ENCODE peak calls at places on chromosomes 11 and 22, in ten cellular contexts. L is brain microvascular endothelial cell, R is left lung, Z is HCT116, K is fibroblast of lung, D is uterus, F is cardiac fibroblast, J is A549, N is AG09309, V is thoracic aorta. M is an unnamed sample.

GRCh38 chr11:99925968-99926367 is 761.1 kb upstream of the ARHGAP42 start:
- DNase-seq in L (no peak), R (no peak), Z (no peak), K (no peak), D (no peak), F (no peak), J (no peak), N (no peak), V (no peak), M (no peak)

GRCh38 chr11:45017329-45017728 is 66.6 kb upstream of the TP53I11 start:
- DNase-seq in L (no peak), R (no peak), Z (no peak), K (no peak), D (no peak), F (no peak), J (no peak), N (no peak), V (no peak), M (no peak)

GRCh38 chr11:3225159-3225758 is 6.6 kb upstream of the MRGPRG start:
- DNase-seq in L (no peak), R (no peak), Z (no peak), K (no peak), D (no peak), F (no peak), J (no peak), N (no peak), V (no peak), M (no peak)

GRCh38 chr11:36622431-36623136 is 24.5 kb upstream of the RAG2 start:
- DNase-seq in L (peak), R (no peak), Z (peak), K (peak), D (no peak), F (peak), J (peak), N (no peak), V (no peak), M (peak)

GRCh38 chr11:109130910-109131309 is 291.1 kb upstream of the C11orf87 start:
- DNase-seq in L (no peak), R (no peak), Z (no peak), K (no peak), D (no peak), F (no peak), J (no peak), N (no peak), V (no peak), M (no peak)

GRCh38 chr11:109405671-109406070 is 16.3 kb upstream of the C11orf87 start:
- DNase-seq in L (peak), R (no peak), Z (no peak), K (peak), D (no peak), F (no peak), J (no peak), N (no peak), V (no peak), M (no peak)

GRCh38 chr11:6856871-6857270 is 6.0 kb upstream of the OR10A2 start:
- DNase-seq in L (no peak), R (no peak), Z (no peak), K (no peak), D (no peak), F (peak), J (no peak), N (no peak), V (no peak), M (no peak)

GRCh38 chr11:113781682-113782081 is 2.1 kb downstream of the CLDN25 start:
- DNase-seq in L (no peak), R (no peak), Z (no peak), K (no peak), D (no peak), F (no peak), J (no peak), N (no peak), V (no peak), M (no peak)

GRCh38 chr11:10648896-10649295 is 44.7 kb downstream of the IRAG1 start:
- DNase-seq in L (no peak), R (no peak), Z (no peak), K (no peak), D (no peak), F (no peak), J (no peak), N (no peak), V (no peak), M (no peak)

GRCh38 chr11:16293204-16293681 is 63.1 kb downstream of the SOX6 start:
- DNase-seq in L (peak), R (no peak), Z (no peak), K (peak), D (no peak), F (peak), J (no peak), N (no peak), V (no peak), M (no peak)

GRCh38 chr22:46941958-46942815 is 179.7 kb downstream of the TBC1D22A start:
- DNase-seq in L (no peak), R (no peak), Z (no peak), K (no peak), D (no peak), F (no peak), J (no peak), N (no peak), V (no peak), M (peak)

GRCh38 chr11:18540207-18541009 is 13.7 kb upstream of the TSG101 start:
- DNase-seq in L (no peak), R (no peak), Z (no peak), K (peak), D (no peak), F (peak), J (peak), N (no peak), V (no peak), M (no peak)

GRCh38 chr11:47004595-47005033 is 68.1 kb downstream of the CSTPP1 start:
- DNase-seq in L (peak), R (peak), Z (no peak), K (peak), D (peak), F (peak), J (peak), N (peak), V (peak), M (peak)

GRCh38 chr11:3859373-3859881 is 4.0 kb downstream of the STIM1 start:
- DNase-seq in L (no peak), R (no peak), Z (no peak), K (no peak), D (no peak), F (no peak), J (no peak), N (no peak), V (no peak), M (no peak)

GRCh38 chr11:10722307-10722706 is 28.7 kb upstream of the CTR9 start:
- DNase-seq in L (no peak), R (no peak), Z (no peak), K (no peak), D (no peak), F (no peak), J (no peak), N (no peak), V (no peak), M (no peak)

GRCh38 chr11:128603752-128604472 is 16.6 kb upstream of the ETS1 start:
- DNase-seq in L (no peak), R (no peak), Z (no peak), K (no peak), D (no peak), F (peak), J (no peak), N (no peak), V (no peak), M (peak)

GRCh38 chr11:89293966-89294679 is 116.4 kb downstream of the TYR start:
- DNase-seq in L (peak), R (peak), Z (no peak), K (peak), D (no peak), F (peak), J (no peak), N (no peak), V (no peak), M (peak)

GRCh38 chr11:12224537-12224893 is 114.1 kb downstream of the MICAL2 start:
- DNase-seq in L (peak), R (peak), Z (no peak), K (peak), D (peak), F (peak), J (no peak), N (no peak), V (peak), M (peak)

GRCh38 chr11:6476571-6476970 is 2.8 kb upstream of the TRIM3 start:
- DNase-seq in L (no peak), R (no peak), Z (no peak), K (no peak), D (no peak), F (no peak), J (no peak), N (no peak), V (no peak), M (no peak)

GRCh38 chr11:128643661-128644060 is 50.2 kb upstream of the FLI1 start:
- DNase-seq in L (no peak), R (no peak), Z (no peak), K (no peak), D (no peak), F (no peak), J (no peak), N (no peak), V (no peak), M (no peak)

GRCh38 chr11:100673063-100673462 is 14.0 kb upstream of the ARHGAP42 start:
- DNase-seq in L (no peak), R (no peak), Z (no peak), K (peak), D (no peak), F (no peak), J (no peak), N (no peak), V (no peak), M (no peak)

GRCh38 chr11:116454020-116454645 is 318.7 kb downstream of the BUD13 start:
- DNase-seq in L (peak), R (peak), Z (no peak), K (peak), D (peak), F (peak), J (peak), N (peak), V (no peak), M (peak)

GRCh38 chr11:11985016-11985715 is 23.3 kb downstream of the DKK3 start:
- DNase-seq in L (peak), R (no peak), Z (no peak), K (peak), D (no peak), F (peak), J (no peak), N (no peak), V (no peak), M (peak)

GRCh38 chr11:117985953-117986887 is at the start of gene IL10RA:
- DNase-seq in L (peak), R (peak), Z (peak), K (peak), D (peak), F (peak), J (peak), N (no peak), V (no peak), M (peak)

GRCh38 chr11:17683378-17684161 is 35.8 kb upstream of the MYOD1 start:
- DNase-seq in L (peak), R (no peak), Z (peak), K (peak), D (no peak), F (peak), J (peak), N (no peak), V (no peak), M (peak)

GRCh38 chr11:116771935-116772334 is 852 bp downstream of the BUD13 start:
- DNase-seq in L (no peak), R (no peak), Z (no peak), K (no peak), D (no peak), F (no peak), J (no peak), N (no peak), V (no peak), M (no peak)

GRCh38 chr11:67114275-67114896 is 4.7 kb upstream of the KDM2A start:
- DNase-seq in L (no peak), R (no peak), Z (no peak), K (no peak), D (no peak), F (no peak), J (no peak), N (no peak), V (no peak), M (no peak)

GRCh38 chr11:134544095-134544815 is 132.2 kb upstream of the B3GAT1 start:
- DNase-seq in L (no peak), R (no peak), Z (no peak), K (no peak), D (peak), F (no peak), J (no peak), N (no peak), V (no peak), M (no peak)

GRCh38 chr11:33064033-33064825 is 24.9 kb downstream of the TCP11L1 start:
- DNase-seq in L (no peak), R (no peak), Z (no peak), K (no peak), D (no peak), F (peak), J (no peak), N (no peak), V (no peak), M (no peak)

GRCh38 chr11:96019271-96019670 is 95.4 kb upstream of the MTMR2 start:
- DNase-seq in L (no peak), R (no peak), Z (no peak), K (no peak), D (no peak), F (no peak), J (no peak), N (no peak), V (no peak), M (no peak)

GRCh38 chr11:6962673-6963072 is 36.4 kb downstream of the ZNF215 start:
- DNase-seq in L (no peak), R (no peak), Z (no peak), K (no peak), D (no peak), F (no peak), J (no peak), N (no peak), V (no peak), M (peak)

GRCh38 chr11:114315749-114316368 is 19.7 kb downstream of the NNMT start:
- DNase-seq in L (no peak), R (no peak), Z (no peak), K (no peak), D (peak), F (peak), J (peak), N (no peak), V (no peak), M (no peak)

GRCh38 chr11:47532597-47533213 is 20.2 kb downstream of the CELF1 start:
- DNase-seq in L (no peak), R (no peak), Z (no peak), K (no peak), D (no peak), F (peak), J (no peak), N (no peak), V (no peak), M (no peak)

GRCh38 chr11:10599388-10600175 is 31.1 kb upstream of the LYVE1 start:
- DNase-seq in L (no peak), R (no peak), Z (no peak), K (no peak), D (no peak), F (no peak), J (no peak), N (no peak), V (no peak), M (peak)

GRCh38 chr11:62444271-62444833 is 25.5 kb downstream of the SCGB1A1 start:
- DNase-seq in L (peak), R (peak), Z (no peak), K (peak), D (peak), F (peak), J (no peak), N (no peak), V (peak), M (peak)

GRCh38 chr22:30947163-30947820 is 21.3 kb downstream of the MORC2 start:
- DNase-seq in L (no peak), R (no peak), Z (no peak), K (no peak), D (peak), F (peak), J (no peak), N (no peak), V (peak), M (peak)
- TF ChIP-seq CTCF in L (no peak), R (no peak), Z (peak), K (no peak), D (peak), F (peak), J (no peak), N (no peak), V (peak), M (no peak)

GRCh38 chr11:1460994-1461805 is 25.4 kb downstream of the MOB2 start:
- DNase-seq in L (no peak), R (no peak), Z (no peak), K (peak), D (peak), F (no peak), J (no peak), N (no peak), V (no peak), M (no peak)
- H3K4me3 ChIP-seq in L (no peak), R (no peak), Z (no peak), K (no peak), D (peak), F (no peak), J (no peak), N (no peak), V (peak), M (no peak)

DNA sequence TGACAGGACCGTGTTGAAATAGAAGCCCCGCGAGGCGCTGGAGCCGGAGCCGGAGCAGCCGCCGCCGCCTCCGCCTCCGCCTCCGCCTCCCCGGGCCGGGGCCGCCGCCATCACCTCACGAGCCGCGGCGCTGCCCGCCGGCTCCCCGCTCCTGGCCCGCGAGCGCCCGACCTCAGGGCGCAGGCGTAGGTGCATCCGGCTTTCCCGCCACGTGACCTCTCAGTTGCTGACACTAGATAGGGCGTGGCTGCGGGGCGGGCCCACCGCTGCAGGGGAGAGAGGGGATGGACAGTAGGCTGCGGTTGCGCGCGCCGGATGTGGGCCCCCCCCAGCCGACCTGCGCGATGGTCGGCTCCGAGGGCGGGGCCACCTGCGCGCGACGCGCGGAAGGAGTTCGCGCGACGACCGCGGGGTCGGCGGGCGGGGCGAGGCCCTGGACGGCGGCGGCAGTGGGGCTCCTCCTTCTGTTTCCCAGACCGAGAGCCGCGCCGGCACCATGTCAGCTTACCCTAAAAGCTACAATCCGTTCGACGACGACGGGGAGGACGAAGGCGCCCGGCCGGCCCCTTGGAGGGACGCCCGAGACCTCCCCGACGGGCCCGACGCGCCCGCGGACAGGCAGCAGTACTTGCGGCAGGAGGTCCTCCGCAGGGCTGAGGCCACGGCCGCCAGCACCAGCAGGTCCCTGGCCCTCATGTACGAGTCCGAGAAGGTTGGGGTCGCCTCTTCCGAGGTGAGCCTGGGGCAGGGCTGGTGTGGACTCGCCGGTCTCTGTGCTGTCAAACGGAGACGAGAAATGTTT is at the start of the genes PI4KA and SNAP29:
- DNase-seq in L (peak), R (peak), Z (peak), K (peak), D (peak), F (peak), J (peak), N (peak), V (peak), M (peak)
- TF ChIP-seq CTCF in L (no peak), R (peak), Z (no peak), K (no peak), D (peak), F (no peak), J (no peak), N (no peak), V (no peak), M (no peak)

GRCh38 chr22:36351921-36352774 is 35.6 kb downstream of the MYH9 start:
- DNase-seq in L (no peak), R (no peak), Z (no peak), K (peak), D (no peak), F (peak), J (peak), N (no peak), V (no peak), M (no peak)

GRCh38 chr22:36356708-36357694 is 30.8 kb downstream of the MYH9 start:
- DNase-seq in L (no peak), R (no peak), Z (no peak), K (no peak), D (no peak), F (no peak), J (no peak), N (no peak), V (no peak), M (no peak)

GRCh38 chr22:36352775-36353507 is 34.8 kb downstream of the MYH9 start:
- DNase-seq in L (peak), R (no peak), Z (no peak), K (peak), D (no peak), F (peak), J (peak), N (no peak), V (peak), M (no peak)

GRCh38 chr22:36355894-36356293 is 31.9 kb downstream of the MYH9 start:
- DNase-seq in L (no peak), R (no peak), Z (no peak), K (no peak), D (no peak), F (no peak), J (no peak), N (no peak), V (no peak), M (no peak)

DNA sequence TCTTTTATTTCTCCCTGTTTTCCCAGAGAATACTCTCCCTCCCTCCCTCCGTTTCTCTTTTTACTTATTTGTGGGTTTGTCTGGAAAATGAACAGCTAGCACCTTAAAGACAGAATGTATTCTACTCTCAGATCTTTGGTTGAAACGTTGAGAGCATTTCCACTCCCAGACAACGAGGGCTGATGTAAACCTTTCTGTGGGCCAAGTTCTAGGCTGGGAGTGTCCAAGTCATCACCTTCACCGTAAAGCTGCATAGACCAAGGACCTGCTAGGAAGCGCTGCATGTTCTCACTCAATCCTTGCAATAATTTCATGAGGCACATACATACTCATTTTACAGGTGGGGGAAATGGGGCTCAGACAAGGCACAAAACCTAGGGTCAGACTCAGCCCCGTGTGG is 32.4 kb downstream of the MYH9 start:
- DNase-seq in L (no peak), R (no peak), Z (no peak), K (no peak), D (no peak), F (peak), J (no peak), N (no peak), V (no peak), M (peak)
- H3K4me3 ChIP-seq in L (no peak), R (no peak), Z (no peak), K (peak), D (no peak), F (no peak), J (peak), N (no peak), V (peak), M (peak)

GRCh38 chr22:49282596-49282995 is 545.1 kb downstream of the BRD1 start:
- DNase-seq in L (no peak), R (no peak), Z (no peak), K (no peak), D (no peak), F (no peak), J (no peak), N (no peak), V (no peak), M (no peak)

GRCh38 chr22:49286236-49286760 is 541.4 kb downstream of the BRD1 start:
- DNase-seq in L (no peak), R (no peak), Z (no peak), K (no peak), D (no peak), F (no peak), J (no peak), N (no peak), V (no peak), M (no peak)

GRCh38 chr22:49281467-49282340 is 546.0 kb downstream of the BRD1 start:
- DNase-seq in L (peak), R (no peak), Z (peak), K (no peak), D (no peak), F (no peak), J (peak), N (no peak), V (no peak), M (no peak)

GRCh38 chr22:49284931-49285330 is 542.7 kb downstream of the BRD1 start:
- DNase-seq in L (no peak), R (no peak), Z (no peak), K (no peak), D (no peak), F (no peak), J (no peak), N (no peak), V (no peak), M (no peak)

DNA sequence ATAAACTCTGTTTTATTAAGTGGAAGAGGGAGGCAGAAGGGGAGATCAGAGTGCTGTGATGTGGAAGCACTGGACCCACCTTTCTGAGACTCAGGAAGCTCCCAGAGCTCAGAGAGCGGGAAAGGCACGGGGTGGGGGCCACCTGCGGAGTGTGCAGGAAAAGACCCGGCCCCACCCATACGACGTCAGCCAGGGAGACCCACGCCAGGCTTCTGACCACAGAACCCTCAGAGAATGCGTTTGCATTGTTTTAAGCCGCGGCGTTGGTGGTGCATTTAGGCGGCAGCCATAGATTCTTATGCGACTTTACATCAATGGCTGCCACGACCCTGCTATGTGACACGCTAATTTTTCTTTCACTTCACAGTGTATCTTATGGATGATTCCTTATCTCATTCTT is 543.3 kb downstream of the BRD1 start:
- DNase-seq in L (no peak), R (no peak), Z (no peak), K (no peak), D (no peak), F (no peak), J (no peak), N (no peak), V (no peak), M (no peak)
- TF ChIP-seq CTCF in L (no peak), R (no peak), Z (no peak), K (no peak), D (no peak), F (no peak), J (no peak), N (no peak), V (no peak), M (no peak)